ENCODE peak calls at places on chromosome 3, in six cellular contexts. L is germinal center, E is EL, S is nephron progenitor cell, D is fibroblast of lung, V is KBM-7. U is an unnamed sample.

GRCh38 chr3:171285287-171285686 is 174.9 kb downstream of the TNIK start:
- DNase-seq in L (no peak), E (no peak), S (no peak), D (peak), V (no peak), U (no peak)

GRCh38 chr3:23712656-23713559 is 92.8 kb upstream of the UBE2E1 start:
- DNase-seq in L (no peak), E (peak), S (peak), D (peak), V (no peak), U (peak)

GRCh38 chr3:197376020-197376419 is 77.6 kb upstream of the DLG1 start:
- DNase-seq in L (no peak), E (no peak), S (no peak), D (peak), V (no peak), U (no peak)

GRCh38 chr3:56983427-56983826 is 77.0 kb upstream of the SPATA12 start:
- DNase-seq in L (no peak), E (no peak), S (no peak), D (no peak), V (no peak), U (no peak)

GRCh38 chr3:45054196-45054857 is 28.2 kb downstream of the CLEC3B start:
- DNase-seq in L (no peak), E (peak), S (no peak), D (peak), V (no peak), U (peak)

GRCh38 chr3:42733501-42734262 is 31.1 kb upstream of the HHATL start:
- DNase-seq in L (no peak), E (no peak), S (no peak), D (no peak), V (no peak), U (no peak)

GRCh38 chr3:119322523-119323400 is 28.6 kb downstream of the ARHGAP31 start:
- DNase-seq in L (peak), E (peak), S (peak), D (peak), V (peak), U (peak)

GRCh38 chr3:193857996-193858395 is 265.0 kb downstream of the OPA1 start:
- DNase-seq in L (no peak), E (peak), S (no peak), D (peak), V (peak), U (peak)

GRCh38 chr3:69012111-69012835 is 1.2 kb downstream of the EOGT start:
- DNase-seq in L (no peak), E (peak), S (peak), D (peak), V (no peak), U (peak)

GRCh38 chr3:72336821-72337479 is 511.3 kb downstream of the SHQ1 start:
- DNase-seq in L (no peak), E (peak), S (peak), D (peak), V (peak), U (peak)

GRCh38 chr3:38297947-38298711 is 16.0 kb downstream of the SLC22A14 start:
- DNase-seq in L (no peak), E (peak), S (no peak), D (peak), V (peak), U (peak)

GRCh38 chr3:21718161-21718765 is 32.7 kb downstream of the ZNF385D start:
- DNase-seq in L (no peak), E (peak), S (no peak), D (peak), V (no peak), U (peak)

GRCh38 chr3:129829640-129830039 is 63.9 kb downstream of the TMCC1 start:
- DNase-seq in L (peak), E (peak), S (peak), D (peak), V (peak), U (peak)

GRCh38 chr3:108090701-108091497 is at the start of gene CD47:
- DNase-seq in L (peak), E (peak), S (peak), D (peak), V (peak), U (peak)

GRCh38 chr3:11774296-11774877 is 72.3 kb downstream of the TAMM41 start:
- DNase-seq in L (no peak), E (peak), S (peak), D (peak), V (peak), U (peak)

GRCh38 chr3:100697183-100697582 is 12.1 kb upstream of the TFG start:
- DNase-seq in L (no peak), E (no peak), S (no peak), D (no peak), V (no peak), U (no peak)

GRCh38 chr3:8635625-8636024 is 9.0 kb downstream of the SSUH2 start:
- DNase-seq in L (no peak), E (no peak), S (no peak), D (no peak), V (no peak), U (no peak)

GRCh38 chr3:194995922-194996321 is 275.0 kb downstream of the XXYLT1 start:
- DNase-seq in L (no peak), E (no peak), S (no peak), D (no peak), V (no peak), U (no peak)

GRCh38 chr3:122546151-122546550 is 17.9 kb downstream of the PARP9 start:
- DNase-seq in L (no peak), E (no peak), S (no peak), D (no peak), V (no peak), U (no peak)

GRCh38 chr3:66483006-66483928 is 17.6 kb downstream of the LRIG1 start:
- DNase-seq in L (no peak), E (no peak), S (no peak), D (peak), V (no peak), U (peak)

GRCh38 chr3:118946449-118946848 is 88.2 kb downstream of the IGSF11 start:
- DNase-seq in L (no peak), E (no peak), S (no peak), D (no peak), V (no peak), U (no peak)

GRCh38 chr3:32111560-32111959 is 5.1 kb downstream of the GPD1L start:
- DNase-seq in L (no peak), E (no peak), S (no peak), D (no peak), V (no peak), U (no peak)

GRCh38 chr3:23665741-23666140 is 140.0 kb upstream of the UBE2E1 start:
- DNase-seq in L (no peak), E (no peak), S (no peak), D (no peak), V (no peak), U (peak)

GRCh38 chr3:62131620-62132019 is 241.7 kb downstream of the FEZF2 start:
- DNase-seq in L (no peak), E (peak), S (no peak), D (no peak), V (peak), U (peak)

GRCh38 chr3:194711913-194712312 is 26.2 kb downstream of the FAM43A start:
- DNase-seq in L (no peak), E (peak), S (no peak), D (peak), V (no peak), U (peak)

GRCh38 chr3:125266976-125267375 is 54.4 kb upstream of the SLC12A8 start:
- DNase-seq in L (no peak), E (no peak), S (no peak), D (no peak), V (no peak), U (no peak)

GRCh38 chr3:178960191-178960590 is 111.4 kb downstream of the ZMAT3 start:
- DNase-seq in L (no peak), E (no peak), S (no peak), D (no peak), V (no peak), U (no peak)

GRCh38 chr3:149599236-149599635 is 58.6 kb downstream of the WWTR1 start:
- DNase-seq in L (no peak), E (no peak), S (no peak), D (peak), V (no peak), U (peak)

GRCh38 chr3:71305246-71306206 is 278.0 kb downstream of the FOXP1 start:
- DNase-seq in L (peak), E (no peak), S (peak), D (peak), V (no peak), U (peak)

GRCh38 chr3:139735191-139735590 is 57.4 kb upstream of the NMNAT3 start:
- DNase-seq in L (no peak), E (no peak), S (no peak), D (no peak), V (no peak), U (no peak)

U was measured in fibroblast of mammary gland.